ENCODE peak calls at places on chromosomes 5 and 9, in five cellular contexts. X is HCT116, E is uterus, I is AG04450, J is kidney. U is an unnamed sample.

GRCh38 chr5:137730331-137730730 is 5.6 kb downstream of the KLHL3 start:
- DNase-seq in X (no peak), E (no peak), I (no peak), J (no peak), U (peak; percentile 66)

GRCh38 chr9:97525451-97525850 is 24.0 kb downstream of the TMOD1 start:
- DNase-seq in X (no peak), E (peak; percentile 1), I (no peak), J (no peak), U (peak; percentile 70)

GRCh38 chr5:171131499-171131898 is 177.5 kb upstream of the TLX3 start:
- DNase-seq in X (no peak), E (no peak), I (no peak), J (no peak), U (no peak)

GRCh38 chr5:170151105-170151831 is 45.6 kb downstream of the FOXI1 start:
- DNase-seq in X (peak; percentile 57), E (no peak), I (no peak), J (peak; percentile 79), U (peak; percentile 46)

GRCh38 chr9:92289708-92290390 is 3.6 kb downstream of the IARS1 start:
- DNase-seq in X (no peak), E (no peak), I (no peak), J (no peak), U (no peak)

GRCh38 chr5:140253985-140254384 is 48.9 kb downstream of the PFDN1 start:
- DNase-seq in X (no peak), E (no peak), I (no peak), J (no peak), U (no peak)

GRCh38 chr5:124252751-124253146 is 493.7 kb downstream of the ZNF608 start:
- DNase-seq in X (no peak), E (no peak), I (no peak), J (no peak), U (no peak)

GRCh38 chr9:122944960-122945888 is 4.4 kb downstream of the RABGAP1 start:
- DNase-seq in X (no peak), E (no peak), I (no peak), J (no peak), U (no peak)

GRCh38 chr9:73719660-73720059 is 568.0 kb downstream of the ANXA1 start:
- DNase-seq in X (no peak), E (no peak), I (no peak), J (no peak), U (peak; percentile 5)

GRCh38 chr5:96121362-96121761 is 159.7 kb upstream of the ELL2 start:
- DNase-seq in X (no peak), E (no peak), I (no peak), J (no peak), U (no peak)

GRCh38 chr5:18281947-18282557 is 647.8 kb downstream of the TAF11L14 start:
- DNase-seq in X (no peak), E (no peak), I (peak; percentile 33), J (no peak), U (no peak)

GRCh38 chr9:72951520-72952393 is 1.1 kb downstream of the ALDH1A1 start:
- DNase-seq in X (no peak), E (no peak), I (no peak), J (no peak), U (no peak)

GRCh38 chr5:96714450-96714849 is 52.3 kb downstream of the CAST start:
- DNase-seq in X (no peak), E (no peak), I (no peak), J (no peak), U (no peak)

GRCh38 chr5:83034036-83034435 is 43.2 kb downstream of the TMEM167A start:
- DNase-seq in X (no peak), E (no peak), I (no peak), J (no peak), U (no peak)

GRCh38 chr9:124133752-124134151 is 122.2 kb downstream of the LHX2 start:
- DNase-seq in X (no peak), E (no peak), I (no peak), J (no peak), U (no peak)

GRCh38 chr5:76483433-76483832 is 80.3 kb downstream of the IQGAP2 start:
- DNase-seq in X (no peak), E (no peak), I (no peak), J (no peak), U (no peak)

GRCh38 chr5:162558120-162558519 is 490.5 kb downstream of the GABRG2 start:
- DNase-seq in X (no peak), E (no peak), I (no peak), J (no peak), U (no peak)

GRCh38 chr5:32538031-32538547 is 47.3 kb upstream of the SUB1 start:
- DNase-seq in X (no peak), E (no peak), I (no peak), J (no peak), U (no peak)

GRCh38 chr5:74918232-74918669 is 52.1 kb upstream of the FAM169A start:
- DNase-seq in X (no peak), E (no peak), I (no peak), J (no peak), U (no peak)

GRCh38 chr9:16003785-16004184 is 450.9 kb downstream of the CCDC171 start:
- DNase-seq in X (no peak), E (no peak), I (no peak), J (no peak), U (no peak)

GRCh38 chr9:76109953-76110352 is 219.5 kb downstream of the PCSK5 start:
- DNase-seq in X (no peak), E (no peak), I (no peak), J (no peak), U (peak; percentile 39)

GRCh38 chr9:80410106-80410505 is 838.3 kb downstream of the TLE4 start:
- DNase-seq in X (no peak), E (no peak), I (no peak), J (no peak), U (no peak)

GRCh38 chr5:149181702-149182101 is 40.4 kb downstream of the ABLIM3 start:
- DNase-seq in X (no peak), E (no peak), I (no peak), J (no peak), U (no peak)

GRCh38 chr5:143213851-143214363 is 189.6 kb downstream of the NR3C1 start:
- DNase-seq in X (no peak), E (no peak), I (no peak), J (no peak), U (no peak)

GRCh38 chr5:170805666-170806065 is 22.1 kb downstream of the GABRP start:
- DNase-seq in X (no peak), E (no peak), I (no peak), J (no peak), U (no peak)

GRCh38 chr9:105283795-105284194 is 39.3 kb downstream of the SLC44A1 start:
- DNase-seq in X (no peak), E (no peak), I (no peak), J (no peak), U (no peak)

GRCh38 chr5:95081500-95082355 is 203.2 kb downstream of the MCTP1 start:
- DNase-seq in X (no peak), E (peak; percentile 24), I (peak; percentile 63), J (peak; percentile 15), U (peak; percentile 68)

GRCh38 chr5:170303564-170303963 is 6.0 kb upstream of the LCP2 start:
- DNase-seq in X (no peak), E (no peak), I (no peak), J (no peak), U (no peak)

GRCh38 chr9:77486968-77487367 is 161.2 kb downstream of the GNA14 start:
- DNase-seq in X (no peak), E (no peak), I (no peak), J (no peak), U (peak; percentile 26)

GRCh38 chr5:135709998-135710670 is 124.3 kb upstream of the SLC25A48 start:
- DNase-seq in X (no peak), E (no peak), I (no peak), J (no peak), U (no peak)

GRCh38 chr5:53419247-53419646 is 61.2 kb upstream of the FST start:
- DNase-seq in X (no peak), E (no peak), I (no peak), J (no peak), U (peak; percentile 81)

GRCh38 chr5:158877706-158878105 is 222.0 kb downstream of the EBF1 start:
- DNase-seq in X (no peak), E (no peak), I (no peak), J (no peak), U (no peak)

GRCh38 chr9:95381243-95381642 is 63.7 kb upstream of the FANCC start:
- DNase-seq in X (no peak), E (no peak), I (no peak), J (no peak), U (no peak)

DNA sequence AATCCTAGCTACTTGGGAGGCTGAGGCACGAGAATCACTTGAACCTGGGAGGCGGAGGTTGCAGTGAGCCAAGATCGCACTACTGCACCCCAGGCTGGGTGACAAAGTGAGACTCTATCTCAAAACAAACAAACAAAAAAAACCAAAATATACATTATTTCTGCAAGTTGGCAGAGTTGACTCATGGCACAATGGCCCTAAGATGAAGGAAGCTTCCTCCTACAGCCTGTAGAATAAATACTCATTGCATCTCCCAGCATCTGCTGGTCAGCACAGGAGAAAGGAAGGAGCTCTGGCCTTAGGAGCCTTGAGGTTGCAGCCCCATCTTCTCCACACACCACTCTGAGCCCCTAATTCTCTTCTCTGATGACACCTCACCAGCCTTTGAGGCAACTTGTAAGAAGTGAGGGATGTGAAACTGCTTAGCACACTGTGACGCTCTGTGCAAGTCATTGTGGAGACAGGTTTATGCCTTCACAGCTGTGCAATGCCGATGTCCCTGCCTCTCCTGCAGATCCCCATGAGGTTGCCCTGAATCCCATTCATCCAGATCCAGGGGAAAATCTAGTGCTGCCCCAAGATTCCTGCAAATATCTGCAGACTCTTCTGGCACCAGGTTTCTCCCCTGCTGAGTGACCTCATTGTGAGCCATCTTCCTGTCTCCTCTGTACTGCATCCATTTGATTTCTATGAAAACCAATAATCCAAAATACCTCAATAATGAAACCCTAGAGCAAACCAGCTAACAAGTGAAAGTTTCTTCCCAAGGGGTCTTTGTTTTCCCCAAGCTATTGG is 65.3 kb upstream of the TGFBR1 start:
- DNase-seq in X (no peak), E (no peak), I (no peak), J (no peak), U (no peak)
- H3K27ac ChIP-seq in X (no peak overlapping the region), E (no peak overlapping the region), I (no peak overlapping the region), J (no peak overlapping the region), U (no peak overlapping the region)

GRCh38 chr9:133506653-133507038 is 18.1 kb downstream of the MYMK start:
- DNase-seq in X (no peak), E (peak; percentile 43), I (peak; percentile 23), J (peak; percentile 92), U (no peak)
- H3K27ac ChIP-seq in X (no peak overlapping the region), E (no peak overlapping the region), I (no peak overlapping the region), J (no peak overlapping the region), U (no peak overlapping the region)

GRCh38 chr5:172546196-172546595 is 91.9 kb upstream of the SH3PXD2B start:
- DNase-seq in X (no peak), E (peak; percentile 6), I (no peak), J (no peak), U (no peak)
- H3K27ac ChIP-seq in X (no peak overlapping the region), E (no peak overlapping the region), I (no peak overlapping the region), J (no peak overlapping the region), U (no peak overlapping the region)

GRCh38 chr5:9654886-9655285 is 24.7 kb upstream of the TAS2R1 start:
- DNase-seq in X (no peak), E (no peak), I (no peak), J (no peak), U (no peak)
- H3K27ac ChIP-seq in X (no peak overlapping the region), E (no peak overlapping the region), I (no peak overlapping the region), J (no peak overlapping the region), U (no peak overlapping the region)

U was measured in epithelial cell of prostate.